ENCODE peak calls at places on chromosomes 7 and 10, in six cellular contexts. T is CD8-positive, alpha-beta T cell; P is psoas muscle; J is ovary; R is A673; V is OCI-LY7. L is an unnamed sample.

GRCh38 chr10:124521429-124521871 is 59.8 kb downstream of the LHPP start:
- DNase-seq in T (no peak), P (peak), J (no peak), R (no peak), V (no peak), L (no peak)

GRCh38 chr10:114697061-114697598 is 39.1 kb upstream of the ABLIM1 start:
- DNase-seq in T (no peak), P (no peak), J (no peak), R (no peak), V (no peak), L (peak)

GRCh38 chr7:96076350-96076707 is 245.6 kb downstream of the SLC25A13 start:
- DNase-seq in T (no peak), P (no peak), J (no peak), R (no peak), V (no peak), L (no peak)

GRCh38 chr7:69696686-69697685 is 98.7 kb downstream of the AUTS2 start:
- DNase-seq in T (no peak), P (no peak), J (no peak), R (no peak), V (peak), L (no peak)

GRCh38 chr10:102770108-102770482 is 26.3 kb downstream of the WBP1L start:
- DNase-seq in T (no peak), P (no peak), J (no peak), R (no peak), V (no peak), L (no peak)

GRCh38 chr10:122706947-122707346 is 7.3 kb upstream of the C10orf120 start:
- DNase-seq in T (no peak), P (no peak), J (no peak), R (no peak), V (no peak), L (peak)

GRCh38 chr10:80465839-80466590 is 11.9 kb downstream of the TSPAN14 start:
- DNase-seq in T (peak), P (no peak), J (no peak), R (no peak), V (peak), L (no peak)

GRCh38 chr10:96271017-96271815 is at the start of gene BLNK:
- DNase-seq in T (no peak), P (peak), J (no peak), R (no peak), V (peak), L (peak)

GRCh38 chr10:90642650-90643049 is 215.2 kb downstream of the HTR7 start:
- DNase-seq in T (no peak), P (no peak), J (no peak), R (no peak), V (no peak), L (no peak)

GRCh38 chr7:77266162-77266807 is 66.7 kb upstream of the FGL2 start:
- DNase-seq in T (no peak), P (no peak), J (no peak), R (no peak), V (peak), L (no peak)

GRCh38 chr7:6500691-6501090 is 50.6 kb downstream of the GRID2IP start:
- DNase-seq in T (no peak), P (no peak), J (no peak), R (no peak), V (no peak), L (no peak)

GRCh38 chr7:44287488-44288380 is 37.7 kb downstream of the CAMK2B start:
- DNase-seq in T (no peak), P (peak), J (peak), R (no peak), V (no peak), L (no peak)

GRCh38 chr7:4091767-4092166 is 590.3 kb upstream of the FOXK1 start:
- DNase-seq in T (no peak), P (no peak), J (no peak), R (no peak), V (no peak), L (no peak)

GRCh38 chr7:77338260-77338659 is 77.9 kb downstream of the GSAP start:
- DNase-seq in T (no peak), P (no peak), J (no peak), R (no peak), V (no peak), L (no peak)

GRCh38 chr10:131651674-131652093 is 249.1 kb upstream of the PPP2R2D start:
- DNase-seq in T (no peak), P (no peak), J (no peak), R (no peak), V (no peak), L (no peak)

GRCh38 chr10:16894834-16895233 is 77.6 kb upstream of the RSU1 start:
- DNase-seq in T (no peak), P (no peak), J (no peak), R (no peak), V (no peak), L (no peak)

GRCh38 chr10:61869772-61870520 is 31.6 kb upstream of the ARID5B start:
- DNase-seq in T (no peak), P (no peak), J (no peak), R (peak), V (no peak), L (no peak)

GRCh38 chr7:142709921-142710320 is 39.4 kb upstream of the PRSS1 start:
- DNase-seq in T (no peak), P (no peak), J (no peak), R (no peak), V (no peak), L (no peak)

GRCh38 chr10:59872892-59873463 is 33.4 kb downstream of the CCDC6 start:
- DNase-seq in T (no peak), P (no peak), J (no peak), R (peak), V (no peak), L (no peak)

GRCh38 chr7:28708033-28708451 is 250.1 kb downstream of the TRIL start:
- DNase-seq in T (no peak), P (peak), J (no peak), R (peak), V (no peak), L (no peak)

GRCh38 chr7:45681596-45682357 is 107.6 kb downstream of the ADCY1 start:
- DNase-seq in T (no peak), P (peak), J (no peak), R (no peak), V (no peak), L (no peak)

GRCh38 chr7:157136372-157136771 is 2.4 kb upstream of the UBE3C start:
- DNase-seq in T (no peak), P (no peak), J (no peak), R (peak), V (peak), L (no peak)

GRCh38 chr7:107563072-107563760 is 504 bp downstream of the COG5 start:
- DNase-seq in T (no peak), P (no peak), J (no peak), R (peak), V (peak), L (no peak)

GRCh38 chr10:17683541-17683940 is 39.6 kb downstream of the STAM start:
- DNase-seq in T (no peak), P (no peak), J (no peak), R (no peak), V (no peak), L (no peak)

GRCh38 chr7:134804854-134805253 is 25.4 kb downstream of the CALD1 start:
- DNase-seq in T (no peak), P (no peak), J (no peak), R (peak), V (no peak), L (no peak)

GRCh38 chr7:33882950-33883349 is 22.4 kb upstream of the BMPER start:
- DNase-seq in T (no peak), P (no peak), J (no peak), R (no peak), V (no peak), L (no peak)

GRCh38 chr10:62268399-62269076 is at the start of gene RTKN2:
- DNase-seq in T (peak), P (peak), J (peak), R (peak), V (peak), L (peak)

GRCh38 chr7:127504715-127505114 is 80.7 kb downstream of the GCC1 start:
- DNase-seq in T (peak), P (no peak), J (no peak), R (peak), V (peak), L (no peak)

GRCh38 chr10:69213601-69214311 is 6.4 kb upstream of the HKDC1 start:
- DNase-seq in T (no peak), P (no peak), J (no peak), R (peak), V (no peak), L (no peak)

GRCh38 chr7:8455426-8455825 is 22.0 kb downstream of the NXPH1 start:
- DNase-seq in T (no peak), P (no peak), J (no peak), R (no peak), V (no peak), L (no peak)

GRCh38 chr10:101244321-101245050 is 15.2 kb upstream of the LBX1 start:
- DNase-seq in T (no peak), P (peak), J (no peak), R (no peak), V (no peak), L (no peak)

GRCh38 chr10:27360581-27361172 is 120.1 kb upstream of the ACBD5 start:
- DNase-seq in T (peak), P (peak), J (peak), R (peak), V (peak), L (peak)

GRCh38 chr7:19772858-19773337 is 519 bp downstream of the TMEM196 start:
- DNase-seq in T (no peak), P (no peak), J (peak), R (peak), V (no peak), L (no peak)

GRCh38 chr7:18497082-18497481 is 1.5 kb downstream of the HDAC9 start:
- DNase-seq in T (no peak), P (no peak), J (no peak), R (no peak), V (no peak), L (no peak)

DNA sequence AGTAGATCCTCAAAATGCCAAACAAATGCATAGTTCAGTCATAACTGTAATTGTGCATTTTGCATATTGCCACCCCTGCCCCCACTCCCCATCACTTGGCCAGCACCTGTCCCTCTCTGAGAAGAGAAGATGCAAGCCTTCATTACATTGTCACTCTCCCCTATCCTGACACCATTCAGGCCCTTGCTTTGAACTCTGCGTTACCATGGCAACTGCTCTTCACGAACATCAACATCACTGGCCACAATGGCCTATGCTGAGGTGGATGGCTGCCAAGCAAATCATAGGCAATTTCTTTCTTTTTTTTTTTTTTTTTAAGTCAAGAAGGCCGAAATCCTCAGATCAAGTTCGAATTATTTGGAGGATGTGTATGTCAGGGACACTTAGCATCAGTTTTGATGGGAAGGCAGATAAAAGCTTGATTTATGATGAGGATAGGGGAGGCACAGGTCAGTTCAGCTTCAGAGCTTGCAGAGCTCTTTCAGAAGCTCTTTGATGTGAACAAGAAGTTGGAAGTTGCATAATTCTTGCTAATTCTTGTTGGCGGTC is 179.7 kb upstream of the NPVF start:
- DNase-seq in T (no peak), P (no peak), J (no peak), R (no peak), V (no peak), L (no peak)
- H3K27ac ChIP-seq in T (no peak), P (no peak), J (no peak), R (no peak), V (no peak), L (no peak)

DNA sequence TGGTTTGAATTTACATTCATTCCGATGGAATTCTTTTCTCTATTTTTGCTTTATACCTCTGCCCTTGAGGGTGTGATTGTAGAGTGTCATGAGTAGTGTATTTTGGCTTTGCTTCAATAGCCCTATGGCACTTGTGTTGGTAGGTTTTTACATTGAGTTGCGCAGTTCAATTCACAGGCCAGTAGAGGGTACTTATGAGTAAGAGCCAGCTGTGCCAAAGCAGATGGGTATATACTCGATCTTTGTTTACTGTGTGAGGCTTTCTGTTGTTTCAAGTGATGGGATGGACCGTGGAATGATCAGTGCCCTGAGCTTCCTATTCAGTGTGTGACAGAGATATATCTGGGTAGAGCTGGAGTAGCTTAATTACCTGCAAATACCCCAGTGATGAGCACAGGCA is 4.3 kb upstream of the AKR1C3 start:
- DNase-seq in T (no peak), P (no peak), J (no peak), R (peak), V (peak), L (no peak)
- TF ChIP-seq CTCF in T (peak), P (no peak), J (no peak), R (peak), V (peak), L (no peak)

GRCh38 chr10:72248477-72249151 is 25.1 kb upstream of the DDIT4 start:
- DNase-seq in T (peak), P (peak), J (peak), R (no peak), V (peak), L (peak)
- H3K4me3 ChIP-seq in T (peak), P (peak), J (peak), R (no peak), V (peak), L (peak)

DNA sequence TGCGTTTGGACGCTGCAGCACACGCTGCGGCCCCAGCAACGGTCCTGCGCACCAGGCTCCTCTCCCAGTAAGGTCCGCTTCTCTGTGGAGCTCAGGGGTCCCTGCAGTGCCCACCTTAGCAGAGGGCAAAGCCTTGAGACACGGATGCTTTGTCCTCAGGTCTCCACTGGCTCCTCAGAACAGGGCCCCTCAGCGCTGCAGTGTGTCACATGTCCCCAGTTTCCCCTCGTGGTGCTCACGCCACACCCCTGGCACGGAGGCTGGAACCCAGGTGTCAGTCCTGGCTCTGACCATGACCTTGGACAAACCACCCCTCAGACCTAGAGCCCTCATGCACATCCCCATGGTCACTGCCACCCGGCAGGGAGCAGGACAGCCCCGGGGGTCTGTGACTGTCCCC is 19.9 kb upstream of the GPER1 start:
- DNase-seq in T (no peak), P (no peak), J (no peak), R (no peak), V (no peak), L (no peak)
- H3K27ac ChIP-seq in T (no peak), P (no peak), J (no peak), R (no peak), V (no peak), L (no peak)

GRCh38 chr10:118827466-118828155 is 72.8 kb upstream of the CACUL1 start:
- DNase-seq in T (no peak), P (no peak), J (no peak), R (no peak), V (no peak), L (no peak)
- TF ChIP-seq CTCF in T (no peak), P (no peak), J (no peak), R (peak), V (peak), L (no peak)

GRCh38 chr10:33330543-33331019 is 3.9 kb downstream of the NRP1 start:
- DNase-seq in T (peak), P (peak), J (peak), R (peak), V (peak), L (peak)

GRCh38 chr10:33333260-33334169 is 952 bp downstream of the NRP1 start:
- DNase-seq in T (no peak), P (no peak), J (no peak), R (no peak), V (no peak), L (no peak)

GRCh38 chr10:33334170-33334838 is at the start of gene NRP1:
- DNase-seq in T (no peak), P (peak), J (peak), R (peak), V (no peak), L (peak)

GRCh38 chr10:33331020-33331557 is 3.4 kb downstream of the NRP1 start:
- DNase-seq in T (no peak), P (no peak), J (no peak), R (peak), V (no peak), L (no peak)

DNA sequence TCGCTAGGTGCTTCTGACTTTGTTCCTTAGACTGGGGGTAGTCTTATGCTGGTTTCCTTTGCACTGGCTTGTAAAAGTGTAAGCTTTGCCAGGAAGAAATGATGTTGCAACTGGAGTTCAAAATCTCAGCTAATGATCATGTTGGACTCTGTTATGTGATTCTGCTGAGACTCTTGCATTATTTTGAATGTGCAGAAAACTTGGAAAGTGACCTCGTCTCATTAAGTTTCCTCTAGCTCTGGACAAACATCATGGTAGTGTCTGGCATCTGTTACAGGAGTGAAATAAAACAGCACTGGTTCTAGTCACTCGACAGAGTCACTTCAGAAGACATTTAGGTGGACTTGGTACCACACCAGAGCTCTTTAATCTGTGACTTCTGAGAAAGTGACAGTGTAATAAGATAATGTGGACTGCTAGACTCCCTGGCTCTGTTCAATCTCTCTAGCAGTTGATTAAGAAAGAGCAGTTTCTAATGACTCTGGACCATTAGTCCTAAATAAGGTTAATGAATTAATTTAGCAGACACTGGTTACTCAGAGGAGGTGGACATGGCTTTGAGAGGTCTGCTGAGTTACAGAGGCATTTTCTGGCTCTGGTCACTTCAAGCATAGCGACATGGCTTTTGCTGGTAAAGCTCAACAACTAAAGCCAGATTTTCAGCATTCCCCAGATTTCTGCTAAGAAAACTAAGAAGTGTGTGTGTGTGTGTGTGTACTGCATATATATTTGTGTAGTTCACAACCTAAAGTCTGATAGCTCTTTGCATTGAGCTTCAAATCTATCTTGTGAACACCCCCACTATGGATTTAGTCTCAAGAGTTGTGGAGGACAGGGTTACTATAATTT is 2.1 kb downstream of the NRP1 start:
- DNase-seq in T (no peak), P (no peak), J (no peak), R (no peak), V (no peak), L (no peak)
- H3K4me3 ChIP-seq in T (no peak), P (peak), J (peak), R (peak), V (no peak), L (peak)

GRCh38 chr10:75226055-75226454 is 9.7 kb downstream of the COMTD1 start:
- DNase-seq in T (no peak), P (no peak), J (no peak), R (no peak), V (no peak), L (no peak)

GRCh38 chr10:75228278-75228677 is 7.5 kb downstream of the COMTD1 start:
- DNase-seq in T (no peak), P (no peak), J (no peak), R (no peak), V (no peak), L (no peak)

GRCh38 chr10:75220258-75220657 is 9.7 kb downstream of the VDAC2 start:
- DNase-seq in T (no peak), P (no peak), J (no peak), R (no peak), V (no peak), L (no peak)

GRCh38 chr10:75226656-75227055 is 9.1 kb downstream of the COMTD1 start:
- DNase-seq in T (no peak), P (no peak), J (no peak), R (no peak), V (no peak), L (no peak)

DNA sequence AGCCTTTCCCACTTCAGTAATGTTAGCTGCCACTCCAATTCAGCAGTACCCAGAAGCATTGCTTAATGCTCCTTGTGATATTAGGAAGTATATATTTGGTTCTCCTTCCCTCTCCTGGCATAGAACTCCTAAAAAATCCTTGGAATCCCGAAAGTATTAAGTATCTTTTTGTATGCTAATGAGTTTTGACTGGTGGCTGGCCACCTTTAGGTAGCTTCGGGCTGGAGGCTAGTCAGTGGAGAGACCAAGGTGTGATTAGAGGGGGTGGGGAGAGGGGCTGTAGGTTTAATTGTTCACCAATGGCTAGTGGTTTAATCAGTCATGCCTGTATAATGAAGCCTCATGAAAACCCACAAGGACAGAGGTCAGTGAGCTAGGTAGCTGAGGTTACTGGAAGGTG is 12.2 kb downstream of the COMTD1 start:
- DNase-seq in T (no peak), P (no peak), J (no peak), R (no peak), V (no peak), L (no peak)
- H3K27ac ChIP-seq in T (no peak), P (peak), J (no peak), R (peak), V (no peak), L (peak)

L was measured in heart right ventricle.